ENCODE peak calls at places on chromosomes 4 and X, in ten cellular contexts. S is adrenal gland, X is body of pancreas, B is upper lobe of left lung, G is prostate gland, P is testis, K is right lobe of liver, U is stomach, A is tibial nerve, V is IMR-90. O is an unnamed sample.

GRCh38 chrX:55056820-55057690 is 17.8 kb upstream of the PAGE2B start:
- DNase-seq in A (no peak), K (no peak), G (no peak), U (no peak), S (no peak), B (no peak), V (peak; percentile 19), P (no peak), X (no peak), O (no peak)

GRCh38 chr4:80529021-80529420 is 193.5 kb downstream of the CFAP299 start:
- DNase-seq in X (no peak), U (no peak), A (no peak), B (no peak), S (no peak), V (peak; percentile 61), G (no peak), P (no peak), K (no peak), O (no peak)

GRCh38 chr4:73707269-73707875 is 33.0 kb upstream of the CXCL8 start:
- DNase-seq in P (no peak), A (no peak), B (no peak), V (no peak), K (no peak), G (no peak), U (no peak), S (no peak), X (no peak), O (no peak)

GRCh38 chr4:139800082-139800481 is 134.5 kb downstream of the MGST2 start:
- DNase-seq in P (no peak), X (no peak), K (no peak), A (no peak), G (no peak), V (no peak), U (no peak), S (no peak), B (no peak), O (no peak)

GRCh38 chr4:166091914-166092510 is 219.0 kb downstream of the TLL1 start:
- DNase-seq in U (no peak), X (peak; percentile 26), P (no peak), K (no peak), S (no peak), B (no peak), G (peak; percentile 9), A (peak; percentile 21), V (peak; percentile 29), O (no peak)

GRCh38 chrX:100964362-100964761 is 5.1 kb upstream of the ARL13A start:
- DNase-seq in A (no peak), B (no peak), K (no peak), X (no peak), P (no peak), S (no peak), G (no peak), V (no peak), U (no peak), O (no peak)

GRCh38 chr4:105327222-105327621 is 146.6 kb downstream of the PPA2 start:
- DNase-seq in B (no peak), U (no peak), V (no peak), X (no peak), K (no peak), G (no peak), P (no peak), A (no peak), S (no peak), O (no peak)

GRCh38 chrX:74118503-74118902 is 185.5 kb upstream of the ZCCHC13 start:
- DNase-seq in X (no peak), B (no peak), P (no peak), G (no peak), U (no peak), K (no peak), S (no peak), V (no peak), A (no peak), O (no peak)

GRCh38 chrX:3176439-3176820 is 135.2 kb downstream of the ARSF start:
- DNase-seq in G (no peak), A (no peak), U (no peak), K (no peak), S (no peak), X (no peak), P (no peak), V (peak; percentile 49), B (no peak), O (no peak)

DNA sequence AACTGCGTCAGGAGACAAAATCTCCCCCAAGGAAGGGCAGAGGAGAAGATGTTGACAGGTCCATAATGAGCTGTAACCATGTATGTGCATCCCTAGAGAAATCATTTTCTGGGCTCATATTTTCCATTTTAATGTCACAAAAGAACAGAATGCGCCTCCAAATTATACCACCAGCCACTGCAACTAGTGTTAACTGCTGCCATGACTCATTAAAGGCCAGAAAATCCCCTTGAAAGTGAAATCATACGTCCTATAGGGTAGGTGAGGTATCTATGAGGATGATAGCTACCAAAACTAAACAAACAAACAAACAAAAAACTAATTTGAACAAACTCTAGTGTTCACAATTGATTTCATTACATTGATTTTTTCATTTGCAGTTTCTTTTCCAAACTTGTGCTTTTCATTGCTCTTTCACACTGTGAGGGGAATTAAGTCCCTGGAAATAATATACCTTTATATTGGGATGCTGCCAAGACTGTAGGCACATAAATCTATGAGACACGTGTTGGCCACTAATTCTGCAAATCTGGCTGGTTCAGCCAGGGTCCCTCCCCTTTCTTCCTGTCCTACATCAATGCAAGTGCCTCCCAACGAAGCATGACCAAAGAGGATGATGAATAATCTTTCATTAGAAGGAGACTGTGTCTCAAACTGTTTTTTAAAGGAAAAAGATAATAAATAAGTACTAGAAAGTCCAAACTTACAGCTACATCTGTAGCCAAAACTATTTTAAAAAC is 85.7 kb downstream of the ARHGAP6 start:
- DNase-seq in X (no peak), K (no peak), U (no peak), P (no peak), S (no peak), V (no peak), G (no peak), B (no peak), A (no peak), O (no peak)
- H3K4me3 ChIP-seq in X (no peak overlapping the region), K (no peak overlapping the region), U (no peak overlapping the region), P (no peak overlapping the region), S (no peak overlapping the region), V (no peak overlapping the region), G (no peak overlapping the region), B (no peak overlapping the region), A (no peak overlapping the region), O (no peak overlapping the region)

DNA sequence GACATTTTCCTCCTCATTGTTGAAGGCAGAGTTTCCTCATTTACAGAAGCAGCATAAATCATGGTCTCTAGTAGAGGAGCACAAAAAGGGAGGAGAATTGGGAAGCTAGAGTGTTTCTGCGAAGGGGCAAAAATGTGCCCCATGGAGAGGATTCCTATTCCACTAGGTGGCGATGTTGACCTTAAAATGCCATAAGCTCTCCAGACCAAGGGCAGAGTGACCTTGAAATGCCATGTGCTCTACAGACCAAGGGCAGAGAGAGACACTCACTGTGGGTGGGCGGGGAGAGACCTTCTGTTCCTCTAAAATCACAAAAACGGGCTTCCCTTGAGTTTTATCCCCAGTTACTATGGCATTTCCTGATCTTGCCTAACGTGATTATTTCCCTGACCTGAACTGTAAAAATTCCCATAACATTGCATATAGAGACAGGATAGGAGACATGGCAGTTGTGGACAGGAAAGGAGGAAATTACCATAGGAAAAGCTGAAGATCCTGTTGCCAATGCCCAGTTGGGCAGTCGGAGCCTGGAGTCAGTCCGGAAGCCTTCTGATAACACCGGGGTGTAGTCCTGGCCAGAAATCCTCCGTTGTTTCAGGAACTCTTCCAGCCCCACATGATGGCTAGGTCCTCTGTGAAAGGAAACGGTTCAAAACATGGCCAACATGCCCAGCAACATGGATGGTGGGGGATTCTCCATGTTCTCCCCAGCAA is 567.7 kb downstream of the MAGEB5 start:
- DNase-seq in U (peak; percentile 36), A (no peak), B (no peak), G (no peak), K (no peak), X (peak; percentile 36), P (peak; percentile 48), V (peak; percentile 11), S (peak; percentile 36), O (no peak)
- TF ChIP-seq CTCF in U (peak; percentile 35), A (peak; percentile 22), B (no peak), G (no peak), K (peak; percentile 38), X (peak; percentile 39), P (peak; percentile 44), V (peak; percentile 37), S (peak; percentile 55), O (no peak)

GRCh38 chrX:9466711-9467110 is 1.9 kb downstream of the TBL1X start:
- DNase-seq in S (no peak), G (no peak), X (no peak), P (no peak), A (no peak), U (no peak), K (no peak), B (no peak), V (no peak), O (no peak)

GRCh38 chrX:9464435-9465371 is at the start of gene TBL1X:
- DNase-seq in A (peak; percentile 8), S (peak; percentile 56), X (no peak), P (peak; percentile 67), B (peak; percentile 91), G (peak; percentile 31), K (peak; percentile 85), U (peak; percentile 51), V (peak; percentile 19), O (peak; percentile 50)

GRCh38 chrX:9465380-9466114 is 689 bp downstream of the TBL1X start:
- DNase-seq in V (no peak), A (no peak), P (no peak), K (peak; percentile 47), U (peak; percentile 36), G (no peak), B (peak; percentile 87), S (no peak), X (no peak), O (peak; percentile 52)

GRCh38 chrX:9467181-9467580 is 2.3 kb downstream of the TBL1X start:
- DNase-seq in X (no peak), K (no peak), U (no peak), V (no peak), B (no peak), P (no peak), S (no peak), A (no peak), G (no peak), O (no peak)

DNA sequence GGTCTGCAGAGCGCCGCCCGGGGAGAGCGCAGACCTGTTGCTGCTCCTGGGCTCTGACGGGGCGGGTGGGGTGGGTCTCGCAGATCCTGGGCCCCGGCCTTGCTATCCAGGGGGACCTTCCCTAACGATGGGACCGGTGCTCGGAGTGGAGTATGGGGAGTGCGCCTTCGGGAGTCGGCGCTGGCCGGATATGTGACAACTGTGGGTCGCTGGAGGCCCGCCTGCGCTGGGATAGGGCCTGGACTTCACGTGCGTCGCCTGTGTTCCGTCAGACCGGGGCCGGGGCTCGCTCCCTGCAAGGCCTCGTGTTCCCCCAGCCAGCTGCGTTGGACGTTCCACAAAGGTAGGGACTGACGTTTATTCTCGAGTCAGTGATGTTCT is 1.2 kb downstream of the TBL1X start:
- DNase-seq in B (peak; percentile 79), A (peak; percentile 16), P (peak; percentile 52), K (peak; percentile 65), U (peak; percentile 51), G (peak; percentile 29), S (peak; percentile 40), X (peak; percentile 57), V (peak; percentile 21), O (peak; percentile 39)
- TF ChIP-seq POLR2A in B (no peak), A (no peak), P (no peak), K (peak; percentile 30), U (no peak), G (no peak), S (peak; percentile 43), X (no peak), V (no peak), O (no peak)

DNA sequence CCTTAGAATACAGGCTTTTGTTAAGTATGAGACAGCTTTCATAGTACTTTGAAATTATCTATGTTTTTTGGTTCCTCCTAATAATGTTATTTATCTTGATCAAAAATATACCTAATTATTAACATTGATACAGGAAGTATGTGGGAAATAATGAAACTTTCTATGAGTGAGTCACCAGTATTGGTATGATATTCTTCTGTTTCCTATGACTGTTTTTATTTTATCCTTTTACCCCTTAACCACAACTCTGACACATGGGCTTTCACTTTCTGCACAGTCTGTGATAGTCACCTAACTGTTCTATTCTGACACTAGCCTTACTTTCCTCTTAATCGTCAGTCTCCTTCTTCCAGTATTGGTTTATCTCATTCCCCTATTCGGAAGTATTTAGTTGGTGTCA is 4.7 kb downstream of the THAP9 start:
- DNase-seq in P (no peak), K (no peak), G (no peak), V (peak; percentile 64), A (no peak), U (no peak), B (no peak), X (no peak), S (no peak), O (no peak)
- H3K4me3 ChIP-seq in P (no peak overlapping the region), K (no peak overlapping the region), G (no peak overlapping the region), V (no peak overlapping the region), A (no peak overlapping the region), U (no peak overlapping the region), B (no peak overlapping the region), X (no peak overlapping the region), S (no peak overlapping the region), O (no peak overlapping the region)